ENCODE peak calls at places on chromosome 12, in four cellular contexts. Y is SK-N-SH, O is GM12878, W is HCT116. M is an unnamed sample.

GRCh38 chr12:101004891-101005290 is 205.1 kb downstream of the SLC5A8 start:
- DNase-seq in Y (no peak), O (no peak), W (no peak), M (no peak)

GRCh38 chr12:130768120-130768519 is 52.0 kb upstream of the RIMBP2 start:
- DNase-seq in Y (no peak), O (no peak), W (no peak), M (no peak)

GRCh38 chr12:122116707-122117535 is 38.4 kb downstream of the MLXIP start:
- DNase-seq in Y (no peak), O (no peak), W (no peak), M (no peak)

GRCh38 chr12:19018302-19018980 is 111.1 kb upstream of the PLEKHA5 start:
- DNase-seq in Y (no peak), O (no peak), W (no peak), M (no peak)

GRCh38 chr12:22527999-22528398 is 16.3 kb downstream of the C2CD5 start:
- DNase-seq in Y (no peak), O (no peak), W (no peak), M (no peak)

GRCh38 chr12:101667591-101667990 is 29.8 kb upstream of the CHPT1 start:
- DNase-seq in Y (no peak), O (no peak), W (no peak), M (no peak)

GRCh38 chr12:14993537-14994266 is 20.9 kb downstream of the PDE6H start:
- DNase-seq in Y (no peak), O (no peak), W (no peak), M (no peak)

GRCh38 chr12:121182222-121182896 is 27.6 kb upstream of the P2RX4 start:
- DNase-seq in Y (no peak), O (no peak), W (no peak), M (no peak)

GRCh38 chr12:105214141-105214540 is 21.8 kb downstream of the APPL2 start:
- DNase-seq in Y (no peak), O (no peak), W (no peak), M (no peak)

GRCh38 chr12:130119241-130119861 is 42.9 kb upstream of the FZD10 start:
- DNase-seq in Y (no peak), O (no peak), W (no peak), M (no peak)

GRCh38 chr12:107236824-107237467 is 143.6 kb upstream of the CRY1 start:
- DNase-seq in Y (no peak), O (no peak), W (no peak), M (peak; percentile 73)

GRCh38 chr12:93616584-93617101 is 44.2 kb downstream of the SOCS2 start:
- DNase-seq in Y (no peak), O (no peak), W (no peak), M (no peak)

GRCh38 chr12:38775457-38775856 is 129.9 kb downstream of the CPNE8 start:
- DNase-seq in Y (no peak), O (peak; percentile 76), W (no peak), M (no peak)

GRCh38 chr12:105978276-105978675 is 160.5 kb downstream of the NUAK1 start:
- DNase-seq in Y (no peak), O (no peak), W (no peak), M (no peak)

GRCh38 chr12:92155733-92156132 is 10.1 kb upstream of the BTG1 start:
- DNase-seq in Y (no peak), O (no peak), W (no peak), M (no peak)

GRCh38 chr12:128693771-128694170 is 130.0 kb downstream of the SLC15A4 start:
- DNase-seq in Y (no peak), O (no peak), W (no peak), M (no peak)

GRCh38 chr12:123391546-123392343 is 7.8 kb downstream of the KMT5A start:
- DNase-seq in Y (no peak), O (no peak), W (no peak), M (no peak)

GRCh38 chr12:116924558-116925453 is 14.1 kb downstream of the FBXW8 start:
- DNase-seq in Y (no peak), O (peak; percentile 58), W (peak; percentile 44), M (peak; percentile 48)

GRCh38 chr12:124661382-124661781 is 94.0 kb upstream of the NCOR2 start:
- DNase-seq in Y (peak; percentile 55), O (no peak), W (no peak), M (no peak)

DNA sequence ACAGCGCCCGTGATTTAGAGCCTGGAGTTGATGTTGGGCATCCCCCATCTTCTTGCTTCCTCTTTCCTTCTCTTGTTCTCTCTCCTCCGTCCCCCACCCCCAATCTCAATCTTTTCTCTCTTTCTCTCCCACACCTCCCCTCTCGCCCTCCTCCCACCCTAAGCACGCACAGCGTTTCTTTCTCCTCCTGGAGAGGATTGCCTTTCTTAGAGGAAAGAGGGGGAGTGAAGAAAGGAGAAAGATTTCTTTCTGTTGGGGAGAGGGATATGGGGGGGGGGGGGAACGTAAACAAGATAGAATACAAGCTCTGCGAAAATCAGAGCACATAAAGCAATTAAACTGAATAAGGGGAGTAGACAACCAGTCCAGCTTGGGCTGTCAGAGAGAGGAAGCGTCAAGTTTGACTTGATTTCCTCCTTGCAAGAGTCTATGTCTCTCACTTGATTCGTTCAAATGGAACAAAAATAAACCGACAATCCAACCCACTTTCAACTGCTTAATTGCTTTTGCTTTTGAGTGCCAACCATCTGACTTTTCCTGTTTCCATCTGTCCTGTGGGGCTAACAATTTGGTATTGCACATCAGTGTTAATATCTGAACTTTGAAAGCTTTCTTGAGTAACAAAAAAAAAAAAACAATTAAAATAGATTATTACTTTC is 852 bp downstream of the SYT1 start:
- DNase-seq in Y (no peak), O (no peak), W (no peak), M (no peak)
- TF ChIP-seq JUND in Y (no peak), O (no peak), W (no peak), M (no peak)

GRCh38 chr12:103905730-103906349 is 24.4 kb upstream of the HSP90B1 start:
- DNase-seq in Y (no peak), O (no peak), W (no peak), M (no peak)

GRCh38 chr12:103912069-103912468 is 18.1 kb upstream of the HSP90B1 start:
- DNase-seq in Y (no peak), O (no peak), W (no peak), M (no peak)

GRCh38 chr12:103909811-103910210 is 20.4 kb upstream of the HSP90B1 start:
- DNase-seq in Y (no peak), O (no peak), W (no peak), M (peak; percentile 71)

GRCh38 chr12:103908246-103908541 is 22.0 kb upstream of the HSP90B1 start:
- DNase-seq in Y (no peak), O (no peak), W (no peak), M (no peak)

DNA sequence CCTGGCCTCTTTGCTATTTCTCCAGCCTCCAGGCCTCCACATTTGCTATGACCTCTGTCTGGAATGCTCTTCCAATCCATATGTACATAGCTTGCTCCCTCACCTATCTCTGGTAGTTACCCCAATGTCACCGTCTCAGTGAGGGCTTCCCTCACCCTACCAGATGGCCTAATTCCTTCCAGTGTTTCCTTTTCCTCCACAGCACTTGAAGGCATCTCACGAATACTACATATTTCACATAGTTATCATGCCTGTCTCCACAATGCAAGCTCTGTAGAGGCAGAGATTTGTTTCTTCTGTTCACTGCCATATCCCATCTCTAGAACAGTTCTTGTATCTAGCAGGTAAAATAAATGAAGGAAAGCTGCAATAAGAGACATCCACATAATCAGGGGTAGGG is 21.3 kb upstream of the HSP90B1 start:
- DNase-seq in Y (no peak), O (no peak), W (no peak), M (peak; percentile 32)
- TF ChIP-seq JUND in Y (no peak), O (no peak), W (no peak), M (no peak)

DNA sequence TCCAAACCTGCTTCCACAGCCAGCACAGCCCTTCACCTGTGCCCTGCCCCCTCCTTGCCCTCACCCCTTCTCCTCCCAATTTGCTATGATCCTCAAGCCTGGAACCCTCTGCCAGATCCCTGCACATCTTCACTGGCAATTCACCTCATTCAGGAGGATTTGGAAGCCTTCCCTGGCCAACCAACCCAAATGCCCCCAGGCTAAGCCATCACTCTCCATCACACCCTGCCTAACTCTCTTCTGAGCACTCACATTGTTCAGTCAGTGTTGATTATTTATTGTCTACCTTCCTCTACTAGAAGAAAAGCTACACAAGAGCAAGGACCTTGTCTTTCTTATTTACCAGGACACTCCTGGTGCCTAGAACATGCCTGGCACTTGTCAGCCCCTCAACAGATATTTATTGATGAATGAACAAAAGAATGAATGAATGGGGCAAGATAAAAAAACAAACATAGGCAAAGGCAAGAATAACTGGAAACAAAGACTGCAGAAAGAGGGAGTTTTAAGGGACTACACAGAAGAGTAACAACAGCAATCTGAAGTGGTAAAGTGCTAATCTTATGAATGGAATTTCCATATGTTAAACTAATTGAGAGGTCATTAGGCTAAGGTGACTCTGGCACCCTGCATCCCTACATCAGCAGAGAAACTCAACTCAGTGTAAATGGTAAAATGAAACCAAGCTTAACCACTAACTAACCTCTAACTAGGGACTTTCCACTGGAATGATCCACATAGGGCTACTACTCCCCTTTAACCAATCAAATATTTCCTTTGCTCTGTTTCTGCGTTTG is 33.4 kb downstream of the TMTC1 start:
- DNase-seq in Y (no peak), O (peak; percentile 75), W (no peak), M (no peak)
- TF ChIP-seq JUND in Y (no peak), O (no peak), W (no peak), M (no peak)

GRCh38 chr12:75561921-75562320 is 50.5 kb upstream of the KRR1 start:
- DNase-seq in Y (no peak), O (no peak), W (no peak), M (no peak)

GRCh38 chr12:75556306-75556899 is 45.0 kb upstream of the KRR1 start:
- DNase-seq in Y (no peak), O (no peak), W (no peak), M (no peak)

GRCh38 chr12:75558262-75558661 is 46.9 kb upstream of the KRR1 start:
- DNase-seq in Y (no peak), O (no peak), W (no peak), M (no peak)

GRCh38 chr12:75563351-75563750 is 51.9 kb upstream of the KRR1 start:
- DNase-seq in Y (no peak), O (no peak), W (no peak), M (no peak)

DNA sequence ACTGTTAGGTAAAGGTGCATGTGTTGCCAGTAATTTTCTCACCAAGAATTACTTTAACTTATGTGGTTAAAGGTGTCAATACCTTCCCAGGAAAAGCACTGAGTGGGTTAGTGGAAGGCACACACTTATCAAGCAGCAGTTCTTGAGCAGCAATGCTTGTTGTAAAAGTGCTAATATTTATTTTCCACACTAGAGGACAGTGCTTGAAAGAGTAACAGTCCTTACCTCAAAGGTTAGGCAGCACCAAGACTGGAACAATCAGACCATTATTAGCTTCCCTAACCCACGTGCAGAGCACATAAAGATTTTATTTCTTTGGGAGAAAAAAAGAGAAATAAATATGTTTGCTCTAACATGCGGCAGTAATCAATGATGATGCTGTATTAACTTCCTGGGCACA is 48.8 kb upstream of the KRR1 start:
- DNase-seq in Y (peak; percentile 7), O (no peak), W (no peak), M (peak; percentile 23)
- TF ChIP-seq JUND in Y (no peak), O (no peak), W (no peak), M (no peak)

M was measured in T47D.